ENCODE peak calls at places on chromosomes 3 and 15, in seven cellular contexts. U, Q, Y, D, F, I and A are unnamed samples.

GRCh38 chr3:194273396-194274310 is 77.5 kb downstream of the CPN2 start:
- DNase-seq in U (peak; percentile 88), Q (no peak), Y (no peak), D (no peak), F (no peak), I (no peak), A (no peak)

GRCh38 chr3:56288258-56288657 is 180.0 kb downstream of the ERC2 start:
- DNase-seq in U (no peak), Q (no peak), Y (no peak), D (no peak), F (no peak), I (no peak), A (no peak)

GRCh38 chr15:31523027-31523654 is 196.5 kb downstream of the KLF13 start:
- DNase-seq in U (no peak), Q (no peak), Y (no peak), D (no peak), F (no peak), I (no peak), A (no peak)

GRCh38 chr3:14317057-14317553 is 85.3 kb upstream of the SLC6A6 start:
- DNase-seq in U (no peak), Q (no peak), Y (no peak), D (no peak), F (no peak), I (no peak), A (no peak)

GRCh38 chr3:60810876-60811275 is 440.4 kb downstream of the FHIT start:
- DNase-seq in U (no peak), Q (no peak), Y (no peak), D (no peak), F (no peak), I (no peak), A (no peak)

GRCh38 chr3:38643592-38643991 is 5.9 kb downstream of the SCN5A start:
- DNase-seq in U (peak; percentile 50), Q (no peak), Y (no peak), D (no peak), F (no peak), I (no peak), A (no peak)

GRCh38 chr3:154188846-154189245 is 67.7 kb downstream of the ARHGEF26 start:
- DNase-seq in U (no peak), Q (no peak), Y (no peak), D (no peak), F (no peak), I (no peak), A (no peak)

GRCh38 chr3:192514081-192514753 is 213.1 kb downstream of the FGF12 start:
- DNase-seq in U (no peak), Q (no peak), Y (no peak), D (peak; percentile 16), F (no peak), I (no peak), A (peak; percentile 36)

GRCh38 chr15:22908830-22909229 is 70.4 kb downstream of the NIPA2 start:
- DNase-seq in U (no peak), Q (no peak), Y (no peak), D (no peak), F (no peak), I (no peak), A (no peak)

GRCh38 chr15:90478981-90479481 is 50.7 kb upstream of the CRTC3 start:
- DNase-seq in U (no peak), Q (no peak), Y (no peak), D (no peak), F (no peak), I (no peak), A (no peak)

GRCh38 chr15:47991376-47991775 is 129.4 kb upstream of the SLC24A5 start:
- DNase-seq in U (no peak), Q (no peak), Y (peak; percentile 39), D (no peak), F (no peak), I (no peak), A (no peak)

GRCh38 chr3:12227833-12228232 is 61.0 kb upstream of the PPARG start:
- DNase-seq in U (no peak), Q (no peak), Y (peak; percentile 69), D (no peak), F (no peak), I (no peak), A (no peak)

GRCh38 chr15:43776101-43776717 is 557 bp downstream of the ELL3 start:
- DNase-seq in U (peak; percentile 91), Q (no peak), Y (no peak), D (no peak), F (no peak), I (no peak), A (no peak)

GRCh38 chr3:123584284-123584987 is 417 bp downstream of the HACD2 start:
- DNase-seq in U (peak; percentile 91), Q (no peak), Y (no peak), D (peak; percentile 67), F (no peak), I (no peak), A (peak; percentile 65)

GRCh38 chr15:45919806-45920205 is 285.0 kb downstream of the SQOR start:
- DNase-seq in U (no peak), Q (no peak), Y (peak; percentile 53), D (no peak), F (no peak), I (no peak), A (no peak)

GRCh38 chr3:12221663-12222062 is 63.0 kb upstream of the TIMP4 start:
- DNase-seq in U (no peak), Q (no peak), Y (no peak), D (no peak), F (no peak), I (no peak), A (no peak)

GRCh38 chr3:13716540-13717221 is 163.2 kb downstream of the WNT7A start:
- DNase-seq in U (peak; percentile 77), Q (peak; percentile 36), Y (no peak), D (no peak), F (no peak), I (no peak), A (peak; percentile 6)

GRCh38 chr15:29835301-29835700 is 13.0 kb upstream of the TJP1 start:
- DNase-seq in U (no peak), Q (no peak), Y (peak; percentile 5), D (no peak), F (no peak), I (no peak), A (no peak)

GRCh38 chr3:194871864-194872668 is 186.4 kb downstream of the FAM43A start:
- DNase-seq in U (peak; percentile 71), Q (peak; percentile 75), Y (peak; percentile 33), D (no peak), F (peak; percentile 15), I (no peak), A (no peak)

GRCh38 chr15:72472907-72473669 is 1.0 kb upstream of the ARIH1 start:
- DNase-seq in U (no peak), Q (no peak), Y (no peak), D (no peak), F (no peak), I (no peak), A (no peak)

GRCh38 chr15:28935316-28935715 is 49.5 kb downstream of the APBA2 start:
- DNase-seq in U (no peak), Q (no peak), Y (no peak), D (no peak), F (no peak), I (peak; percentile 53), A (no peak)

GRCh38 chr3:12284591-12284990 is 4.3 kb upstream of the PPARG start:
- DNase-seq in U (no peak), Q (no peak), Y (no peak), D (no peak), F (no peak), I (no peak), A (no peak)

GRCh38 chr15:101684384-101684783 is 32.2 kb upstream of the TM2D3 start:
- DNase-seq in U (no peak), Q (no peak), Y (peak; percentile 86), D (no peak), F (peak; percentile 32), I (no peak), A (no peak)

GRCh38 chr3:110397115-110397514 is 674.5 kb upstream of the NECTIN3 start:
- DNase-seq in U (no peak), Q (no peak), Y (no peak), D (no peak), F (no peak), I (no peak), A (no peak)

GRCh38 chr15:74251187-74251811 is 15.2 kb downstream of the CCDC33 start:
- DNase-seq in U (no peak), Q (no peak), Y (no peak), D (peak; percentile 63), F (no peak), I (no peak), A (no peak)

GRCh38 chr3:144687862-144688261 is 716.2 kb downstream of the DIPK2A start:
- DNase-seq in U (no peak), Q (no peak), Y (no peak), D (no peak), F (no peak), I (no peak), A (no peak)

GRCh38 chr3:2377281-2377680 is 278.6 kb downstream of the CNTN4 start:
- DNase-seq in U (no peak), Q (no peak), Y (no peak), D (no peak), F (no peak), I (no peak), A (no peak)

GRCh38 chr15:49031764-49032270 is 14.4 kb downstream of the SECISBP2L start:
- DNase-seq in U (no peak), Q (no peak), Y (no peak), D (no peak), F (no peak), I (no peak), A (no peak)
- TF ChIP-seq CTCF in U (no peak), Q (no peak), Y (no peak), D (no peak), F (no peak), I (no peak), A (no peak)

DNA sequence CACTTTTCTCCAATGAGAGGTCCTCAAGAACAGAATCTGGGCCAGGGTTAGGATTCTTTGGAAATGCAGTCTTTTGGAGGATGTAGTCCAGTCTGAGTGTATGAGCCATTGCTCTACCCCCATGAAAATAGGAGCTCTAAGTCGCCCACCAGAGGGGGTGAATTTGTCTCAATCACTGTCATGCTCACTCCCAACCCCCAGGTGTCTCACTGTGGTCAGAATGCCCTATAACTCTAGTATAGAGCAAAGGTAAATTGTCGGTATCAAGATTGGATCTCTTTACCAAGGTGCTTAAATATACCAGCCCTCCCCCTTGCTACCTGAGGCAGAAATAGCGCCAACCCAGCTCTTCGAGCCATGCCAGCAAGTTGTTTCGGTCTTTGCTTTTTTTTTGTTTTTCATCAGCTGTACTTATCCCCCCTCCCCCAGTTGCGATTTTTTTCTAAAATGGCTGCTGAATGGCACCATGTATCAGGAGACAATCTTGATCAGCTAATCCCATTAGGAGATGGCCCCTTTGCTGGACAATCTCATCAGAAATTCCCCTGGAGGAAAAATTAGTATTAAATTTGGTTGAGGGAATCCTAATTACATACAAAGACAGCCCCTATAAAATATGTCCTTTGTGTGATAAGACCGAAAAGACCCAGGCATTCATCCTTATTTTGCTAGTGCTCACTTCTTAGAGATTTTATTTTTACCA is 130.7 kb downstream of the EBLN2 start:
- DNase-seq in U (no peak), Q (no peak), Y (no peak), D (no peak), F (no peak), I (no peak), A (no peak)
- TF ChIP-seq CTCF in U (no peak), Q (no peak), Y (peak; percentile 14), D (no peak), F (no peak), I (no peak), A (peak; percentile 33)

GRCh38 chr3:171206283-171206682 is 179.8 kb upstream of the SLC2A2 start:
- DNase-seq in U (no peak), Q (no peak), Y (no peak), D (no peak), F (no peak), I (no peak), A (no peak)
- TF ChIP-seq CTCF in U (no peak), Q (no peak), Y (no peak), D (no peak), F (no peak), I (no peak), A (no peak)

GRCh38 chr15:65836665-65837064 is 32.6 kb upstream of the RAB11A start:
- DNase-seq in U (no peak), Q (no peak), Y (no peak), D (no peak), F (no peak), I (no peak), A (no peak)
- TF ChIP-seq CTCF in U (no peak), Q (peak; percentile 45), Y (peak; percentile 15), D (no peak), F (no peak), I (peak; percentile 54), A (peak; percentile 22)